ENCODE peak calls at places on chromosomes 7 and 10, in eight cellular contexts. One of them, this sample, is unnamed.

GRCh38 chr10:31032515-31033132 is 959 bp upstream of the ZNF438 start:
- DNase-seq in GM13976: no peak
- DNase-seq in endothelial cell of umbilical vein: no peak
- DNase-seq in tibial nerve: no peak
- DNase-seq in B cell: no peak
- DNase-seq in body of pancreas: no peak
- DNase-seq in RWPE1: no peak
- DNase-seq in spleen: peak
- DNase-seq in this sample: no peak

GRCh38 chr7:151847681-151848081 is 29.2 kb downstream of the PRKAG2 start:
- DNase-seq in spleen: no peak
- DNase-seq in B cell: no peak
- DNase-seq in body of pancreas: no peak
- DNase-seq in tibial nerve: no peak
- DNase-seq in endothelial cell of umbilical vein: no peak
- DNase-seq in GM13976: no peak
- DNase-seq in RWPE1: no peak
- DNase-seq in this sample: no peak

GRCh38 chr10:46232084-46232483 is 54.7 kb upstream of the ANTXRL start:
- DNase-seq in endothelial cell of umbilical vein: no peak
- DNase-seq in body of pancreas: no peak
- DNase-seq in B cell: no peak
- DNase-seq in RWPE1: no peak
- DNase-seq in tibial nerve: no peak
- DNase-seq in spleen: no peak
- DNase-seq in GM13976: no peak
- DNase-seq in this sample: no peak

GRCh38 chr10:80075781-80076180 is 2.7 kb upstream of the TMEM254 start:
- DNase-seq in body of pancreas: no peak
- DNase-seq in B cell: no peak
- DNase-seq in spleen: no peak
- DNase-seq in RWPE1: peak
- DNase-seq in endothelial cell of umbilical vein: no peak
- DNase-seq in GM13976: no peak
- DNase-seq in tibial nerve: no peak
- DNase-seq in this sample: no peak

GRCh38 chr10:79229830-79230562 is 117.3 kb upstream of the PPIF start:
- DNase-seq in GM13976: no peak
- DNase-seq in spleen: no peak
- DNase-seq in RWPE1: no peak
- DNase-seq in body of pancreas: no peak
- DNase-seq in B cell: no peak
- DNase-seq in tibial nerve: no peak
- DNase-seq in endothelial cell of umbilical vein: no peak
- DNase-seq in this sample: no peak

GRCh38 chr10:92891885-92892705 is 43.8 kb downstream of the EXOC6 start:
- DNase-seq in spleen: no peak
- DNase-seq in tibial nerve: peak
- DNase-seq in GM13976: no peak
- DNase-seq in RWPE1: peak
- DNase-seq in B cell: no peak
- DNase-seq in endothelial cell of umbilical vein: peak
- DNase-seq in body of pancreas: peak
- DNase-seq in this sample: peak

GRCh38 chr10:29163746-29164145 is 125.1 kb upstream of the LYZL1 start:
- DNase-seq in spleen: no peak
- DNase-seq in B cell: no peak
- DNase-seq in RWPE1: peak
- DNase-seq in endothelial cell of umbilical vein: peak
- DNase-seq in GM13976: no peak
- DNase-seq in tibial nerve: no peak
- DNase-seq in body of pancreas: no peak
- DNase-seq in this sample: peak

GRCh38 chr10:3426190-3426845 is 253.7 kb upstream of the PITRM1 start:
- DNase-seq in RWPE1: peak
- DNase-seq in tibial nerve: no peak
- DNase-seq in body of pancreas: no peak
- DNase-seq in GM13976: no peak
- DNase-seq in endothelial cell of umbilical vein: peak
- DNase-seq in spleen: no peak
- DNase-seq in B cell: no peak
- DNase-seq in this sample: peak

GRCh38 chr7:47852330-47853245 is 95.7 kb downstream of the PKD1L1 start:
- DNase-seq in endothelial cell of umbilical vein: no peak
- DNase-seq in RWPE1: no peak
- DNase-seq in GM13976: peak
- DNase-seq in B cell: no peak
- DNase-seq in spleen: no peak
- DNase-seq in body of pancreas: no peak
- DNase-seq in tibial nerve: no peak
- DNase-seq in this sample: no peak

GRCh38 chr10:75165684-75166622 is 44.6 kb upstream of the VDAC2 start:
- DNase-seq in B cell: peak
- DNase-seq in tibial nerve: no peak
- DNase-seq in spleen: no peak
- DNase-seq in RWPE1: no peak
- DNase-seq in GM13976: peak
- DNase-seq in endothelial cell of umbilical vein: no peak
- DNase-seq in body of pancreas: no peak
- DNase-seq in this sample: no peak

GRCh38 chr7:85176197-85176596 is 10.7 kb downstream of the SEMA3D start:
- DNase-seq in RWPE1: no peak
- DNase-seq in spleen: no peak
- DNase-seq in GM13976: no peak
- DNase-seq in tibial nerve: no peak
- DNase-seq in B cell: no peak
- DNase-seq in endothelial cell of umbilical vein: peak
- DNase-seq in body of pancreas: no peak
- DNase-seq in this sample: no peak

GRCh38 chr10:90530526-90530925 is 327.3 kb downstream of the HTR7 start:
- DNase-seq in GM13976: no peak
- DNase-seq in spleen: no peak
- DNase-seq in body of pancreas: no peak
- DNase-seq in endothelial cell of umbilical vein: peak
- DNase-seq in B cell: no peak
- DNase-seq in RWPE1: no peak
- DNase-seq in tibial nerve: no peak
- DNase-seq in this sample: no peak

GRCh38 chr10:43594944-43595589 is 11.2 kb upstream of the ZNF485 start:
- DNase-seq in B cell: peak
- DNase-seq in GM13976: peak
- DNase-seq in RWPE1: no peak
- DNase-seq in spleen: no peak
- DNase-seq in tibial nerve: no peak
- DNase-seq in endothelial cell of umbilical vein: peak
- DNase-seq in body of pancreas: peak
- DNase-seq in this sample: no peak

GRCh38 chr10:123134915-123135414 is 805 bp upstream of the HMX3 start:
- DNase-seq in spleen: no peak
- DNase-seq in tibial nerve: no peak
- DNase-seq in B cell: peak
- DNase-seq in RWPE1: no peak
- DNase-seq in endothelial cell of umbilical vein: no peak
- DNase-seq in GM13976: peak
- DNase-seq in body of pancreas: no peak
- DNase-seq in this sample: no peak

DNA sequence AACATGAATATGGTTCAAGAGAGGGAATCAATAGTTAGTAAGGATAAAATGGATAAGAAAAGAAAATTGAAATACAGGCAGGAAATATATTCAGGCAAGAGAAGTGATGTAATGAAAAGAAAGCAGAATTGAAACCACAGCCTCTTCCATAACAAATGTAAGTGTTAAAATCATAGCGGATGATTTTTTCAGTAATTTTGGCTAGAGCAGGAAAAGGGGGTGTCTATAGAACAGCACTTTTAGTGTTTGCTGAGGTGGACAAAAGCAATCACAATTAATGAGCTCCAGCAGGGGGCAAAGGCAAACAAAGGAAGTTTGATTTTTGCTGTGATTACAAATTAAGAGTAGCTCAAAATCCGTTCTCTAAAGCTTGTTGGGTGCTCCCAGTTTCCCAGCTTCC is 79.0 kb downstream of the TRIL start:
- DNase-seq in RWPE1: no peak
- DNase-seq in body of pancreas: no peak
- DNase-seq in GM13976: peak
- DNase-seq in B cell: no peak
- DNase-seq in endothelial cell of umbilical vein: no peak
- DNase-seq in tibial nerve: no peak
- DNase-seq in spleen: no peak
- DNase-seq in this sample: no peak
- TF ChIP-seq CTCF in RWPE1: no peak
- TF ChIP-seq CTCF in body of pancreas: no peak
- TF ChIP-seq CTCF in GM13976: no peak
- TF ChIP-seq CTCF in B cell: no peak
- TF ChIP-seq CTCF in endothelial cell of umbilical vein: no peak
- TF ChIP-seq CTCF in tibial nerve: no peak
- TF ChIP-seq CTCF in spleen: no peak
- TF ChIP-seq CTCF in this sample: peak

DNA sequence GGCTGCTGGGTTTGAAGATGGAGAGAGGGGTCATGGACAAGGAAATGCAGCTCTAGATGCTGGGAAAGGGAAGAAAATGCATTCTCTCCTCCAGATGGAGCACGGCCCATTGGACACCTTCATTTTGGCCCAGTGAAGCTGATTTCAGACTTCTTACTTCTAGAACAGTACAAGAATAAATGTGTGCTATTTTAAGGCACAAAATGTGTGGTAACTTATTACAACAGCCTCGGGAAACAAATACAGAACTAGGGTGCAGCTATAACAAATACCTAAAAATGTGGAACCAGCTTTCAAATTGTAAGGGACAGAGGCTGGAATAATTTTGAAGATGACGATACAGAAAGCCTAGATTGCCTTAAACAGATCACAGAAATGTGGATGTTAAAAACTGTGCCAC is 54.1 kb downstream of the CYTH3 start:
- DNase-seq in spleen: no peak
- DNase-seq in B cell: no peak
- DNase-seq in body of pancreas: no peak
- DNase-seq in tibial nerve: no peak
- DNase-seq in endothelial cell of umbilical vein: no peak
- DNase-seq in RWPE1: no peak
- DNase-seq in GM13976: no peak
- DNase-seq in this sample: no peak
- TF ChIP-seq CTCF in spleen: no peak
- TF ChIP-seq CTCF in B cell: no peak
- TF ChIP-seq CTCF in body of pancreas: no peak
- TF ChIP-seq CTCF in tibial nerve: no peak
- TF ChIP-seq CTCF in endothelial cell of umbilical vein: no peak
- TF ChIP-seq CTCF in RWPE1: no peak
- TF ChIP-seq CTCF in GM13976: no peak
- TF ChIP-seq CTCF in this sample: no peak

GRCh38 chr10:125144693-125145623 is 15.4 kb downstream of the CTBP2 start:
- DNase-seq in RWPE1: peak
- DNase-seq in GM13976: peak
- DNase-seq in endothelial cell of umbilical vein: no peak
- DNase-seq in body of pancreas: no peak
- DNase-seq in tibial nerve: no peak
- DNase-seq in spleen: no peak
- DNase-seq in B cell: no peak
- DNase-seq in this sample: no peak
- TF ChIP-seq CTCF in RWPE1: peak
- TF ChIP-seq CTCF in GM13976: peak
- TF ChIP-seq CTCF in endothelial cell of umbilical vein: peak
- TF ChIP-seq CTCF in body of pancreas: peak
- TF ChIP-seq CTCF in tibial nerve: peak
- TF ChIP-seq CTCF in spleen: no peak
- TF ChIP-seq CTCF in B cell: no peak
- TF ChIP-seq CTCF in this sample: peak

GRCh38 chr7:28958235-28958945 is at the start of gene TRIL:
- DNase-seq in RWPE1: no peak
- DNase-seq in tibial nerve: peak
- DNase-seq in B cell: peak
- DNase-seq in GM13976: peak
- DNase-seq in endothelial cell of umbilical vein: peak
- DNase-seq in spleen: peak
- DNase-seq in body of pancreas: peak
- DNase-seq in this sample: peak
- TF ChIP-seq CTCF in RWPE1: no peak
- TF ChIP-seq CTCF in tibial nerve: no peak
- TF ChIP-seq CTCF in B cell: no peak
- TF ChIP-seq CTCF in GM13976: no peak
- TF ChIP-seq CTCF in endothelial cell of umbilical vein: no peak
- TF ChIP-seq CTCF in spleen: no peak
- TF ChIP-seq CTCF in body of pancreas: no peak
- TF ChIP-seq CTCF in this sample: no peak

GRCh38 chr10:93992400-93993030 is 1.2 kb upstream of the PLCE1 start:
- DNase-seq in B cell: no peak
- DNase-seq in tibial nerve: no peak
- DNase-seq in spleen: no peak
- DNase-seq in RWPE1: no peak
- DNase-seq in GM13976: no peak
- DNase-seq in endothelial cell of umbilical vein: no peak
- DNase-seq in body of pancreas: no peak
- DNase-seq in this sample: no peak
- TF ChIP-seq CTCF in B cell: no peak
- TF ChIP-seq CTCF in tibial nerve: no peak
- TF ChIP-seq CTCF in spleen: no peak
- TF ChIP-seq CTCF in RWPE1: no peak
- TF ChIP-seq CTCF in GM13976: no peak
- TF ChIP-seq CTCF in endothelial cell of umbilical vein: no peak
- TF ChIP-seq CTCF in body of pancreas: no peak
- TF ChIP-seq CTCF in this sample: peak

GRCh38 chr7:107079212-107079940 is 34.9 kb downstream of the PRKAR2B start:
- DNase-seq in RWPE1: no peak
- DNase-seq in B cell: no peak
- DNase-seq in endothelial cell of umbilical vein: peak
- DNase-seq in spleen: no peak
- DNase-seq in tibial nerve: no peak
- DNase-seq in body of pancreas: no peak
- DNase-seq in GM13976: no peak
- DNase-seq in this sample: no peak
- TF ChIP-seq CTCF in RWPE1: no peak
- TF ChIP-seq CTCF in B cell: no peak
- TF ChIP-seq CTCF in endothelial cell of umbilical vein: no peak
- TF ChIP-seq CTCF in spleen: no peak
- TF ChIP-seq CTCF in tibial nerve: no peak
- TF ChIP-seq CTCF in body of pancreas: no peak
- TF ChIP-seq CTCF in GM13976: no peak
- TF ChIP-seq CTCF in this sample: no peak

This sample was measured in AG04450.